ENCODE peak calls at places on chromosomes 11 and 22, in ten cellular contexts. One of them, this sample, is unnamed.

GRCh38 chr11:118415739-118416068 is 14.3 kb downstream of the ATP5MG start:
- DNase-seq in H1: no peak
- DNase-seq in stomach: peak
- DNase-seq in suprapubic skin: no peak
- DNase-seq in HepG2: no peak
- DNase-seq in K562: peak
- DNase-seq in SK-N-SH: peak
- DNase-seq in esophagus muscularis mucosa: no peak
- DNase-seq in ovary: peak
- DNase-seq in A549: peak
- DNase-seq in this sample: no peak

GRCh38 chr11:2213384-2213842 is 41.8 kb upstream of the TH start:
- DNase-seq in H1: no peak
- DNase-seq in stomach: no peak
- DNase-seq in suprapubic skin: no peak
- DNase-seq in HepG2: peak
- DNase-seq in K562: no peak
- DNase-seq in SK-N-SH: peak
- DNase-seq in esophagus muscularis mucosa: no peak
- DNase-seq in ovary: no peak
- DNase-seq in A549: no peak
- DNase-seq in this sample: no peak

GRCh38 chr22:42340695-42341383 is 70.4 kb upstream of the TCF20 start:
- DNase-seq in H1: no peak
- DNase-seq in stomach: no peak
- DNase-seq in suprapubic skin: no peak
- DNase-seq in HepG2: no peak
- DNase-seq in K562: peak
- DNase-seq in SK-N-SH: peak
- DNase-seq in esophagus muscularis mucosa: no peak
- DNase-seq in ovary: no peak
- DNase-seq in A549: no peak
- DNase-seq in this sample: no peak

GRCh38 chr22:22870577-22871398 is 16.8 kb upstream of the IGLL5 start:
- DNase-seq in H1: no peak
- DNase-seq in stomach: no peak
- DNase-seq in suprapubic skin: no peak
- DNase-seq in HepG2: no peak
- DNase-seq in K562: peak
- DNase-seq in SK-N-SH: no peak
- DNase-seq in esophagus muscularis mucosa: peak
- DNase-seq in ovary: no peak
- DNase-seq in A549: no peak
- DNase-seq in this sample: no peak

GRCh38 chr11:14927146-14927545 is 35.1 kb upstream of the CYP2R1 start:
- DNase-seq in H1: no peak
- DNase-seq in stomach: no peak
- DNase-seq in suprapubic skin: no peak
- DNase-seq in HepG2: no peak
- DNase-seq in K562: no peak
- DNase-seq in SK-N-SH: no peak
- DNase-seq in esophagus muscularis mucosa: peak
- DNase-seq in ovary: no peak
- DNase-seq in A549: no peak
- DNase-seq in this sample: no peak

GRCh38 chr11:77074626-77075221 is 8.0 kb downstream of the CAPN5 start:
- DNase-seq in H1: no peak
- DNase-seq in stomach: peak
- DNase-seq in suprapubic skin: no peak
- DNase-seq in HepG2: no peak
- DNase-seq in K562: no peak
- DNase-seq in SK-N-SH: no peak
- DNase-seq in esophagus muscularis mucosa: no peak
- DNase-seq in ovary: no peak
- DNase-seq in A549: no peak
- DNase-seq in this sample: no peak

GRCh38 chr22:49726022-49726681 is 101.5 kb downstream of the BRD1 start:
- DNase-seq in H1: no peak
- DNase-seq in stomach: no peak
- DNase-seq in suprapubic skin: no peak
- DNase-seq in HepG2: no peak
- DNase-seq in K562: no peak
- DNase-seq in SK-N-SH: no peak
- DNase-seq in esophagus muscularis mucosa: peak
- DNase-seq in ovary: no peak
- DNase-seq in A549: no peak
- DNase-seq in this sample: no peak

GRCh38 chr11:120540744-120541143 is 29.2 kb downstream of the GRIK4 start:
- DNase-seq in H1: no peak
- DNase-seq in stomach: no peak
- DNase-seq in suprapubic skin: no peak
- DNase-seq in HepG2: peak
- DNase-seq in K562: no peak
- DNase-seq in SK-N-SH: no peak
- DNase-seq in esophagus muscularis mucosa: no peak
- DNase-seq in ovary: no peak
- DNase-seq in A549: no peak
- DNase-seq in this sample: no peak

GRCh38 chr22:35306350-35306967 is 6.8 kb downstream of the TOM1 start:
- DNase-seq in H1: no peak
- DNase-seq in stomach: no peak
- DNase-seq in suprapubic skin: no peak
- DNase-seq in HepG2: no peak
- DNase-seq in K562: no peak
- DNase-seq in SK-N-SH: no peak
- DNase-seq in esophagus muscularis mucosa: no peak
- DNase-seq in ovary: no peak
- DNase-seq in A549: no peak
- DNase-seq in this sample: no peak

GRCh38 chr22:23817146-23817545 is 21.7 kb downstream of the DERL3 start:
- DNase-seq in H1: no peak
- DNase-seq in stomach: no peak
- DNase-seq in suprapubic skin: no peak
- DNase-seq in HepG2: no peak
- DNase-seq in K562: no peak
- DNase-seq in SK-N-SH: no peak
- DNase-seq in esophagus muscularis mucosa: no peak
- DNase-seq in ovary: no peak
- DNase-seq in A549: no peak
- DNase-seq in this sample: no peak

GRCh38 chr22:22820076-22820475 is 67.5 kb upstream of the IGLL5 start:
- DNase-seq in H1: no peak
- DNase-seq in stomach: no peak
- DNase-seq in suprapubic skin: no peak
- DNase-seq in HepG2: no peak
- DNase-seq in K562: no peak
- DNase-seq in SK-N-SH: no peak
- DNase-seq in esophagus muscularis mucosa: peak
- DNase-seq in ovary: no peak
- DNase-seq in A549: no peak
- DNase-seq in this sample: no peak

GRCh38 chr22:39281126-39281525 is 36.3 kb upstream of the PDGFB start:
- DNase-seq in H1: no peak
- DNase-seq in stomach: no peak
- DNase-seq in suprapubic skin: no peak
- DNase-seq in HepG2: no peak
- DNase-seq in K562: peak
- DNase-seq in SK-N-SH: no peak
- DNase-seq in esophagus muscularis mucosa: no peak
- DNase-seq in ovary: no peak
- DNase-seq in A549: no peak
- DNase-seq in this sample: no peak

GRCh38 chr22:39282642-39283311 is 36.6 kb downstream of the RPL3 start:
- DNase-seq in H1: no peak
- DNase-seq in stomach: no peak
- DNase-seq in suprapubic skin: no peak
- DNase-seq in HepG2: no peak
- DNase-seq in K562: peak
- DNase-seq in SK-N-SH: no peak
- DNase-seq in esophagus muscularis mucosa: no peak
- DNase-seq in ovary: no peak
- DNase-seq in A549: no peak
- DNase-seq in this sample: no peak

GRCh38 chr22:39284142-39284980 is 35.1 kb downstream of the RPL3 start:
- DNase-seq in H1: no peak
- DNase-seq in stomach: no peak
- DNase-seq in suprapubic skin: no peak
- DNase-seq in HepG2: peak
- DNase-seq in K562: no peak
- DNase-seq in SK-N-SH: no peak
- DNase-seq in esophagus muscularis mucosa: no peak
- DNase-seq in ovary: no peak
- DNase-seq in A549: no peak
- DNase-seq in this sample: no peak

GRCh38 chr22:39284983-39285382 is 34.4 kb downstream of the RPL3 start:
- DNase-seq in H1: no peak
- DNase-seq in stomach: no peak
- DNase-seq in suprapubic skin: no peak
- DNase-seq in HepG2: no peak
- DNase-seq in K562: no peak
- DNase-seq in SK-N-SH: no peak
- DNase-seq in esophagus muscularis mucosa: no peak
- DNase-seq in ovary: no peak
- DNase-seq in A549: no peak
- DNase-seq in this sample: no peak

GRCh38 chr22:39283312-39284141 is 35.9 kb downstream of the RPL3 start:
- DNase-seq in H1: no peak
- DNase-seq in stomach: peak
- DNase-seq in suprapubic skin: no peak
- DNase-seq in HepG2: peak
- DNase-seq in K562: peak
- DNase-seq in SK-N-SH: peak
- DNase-seq in esophagus muscularis mucosa: no peak
- DNase-seq in ovary: no peak
- DNase-seq in A549: no peak
- DNase-seq in this sample: peak
- TF ChIP-seq EP300 in H1: no peak
- TF ChIP-seq EP300 in stomach: no peak
- TF ChIP-seq EP300 in suprapubic skin: no peak
- TF ChIP-seq EP300 in HepG2: no peak
- TF ChIP-seq EP300 in K562: peak
- TF ChIP-seq EP300 in SK-N-SH: no peak
- TF ChIP-seq EP300 in esophagus muscularis mucosa: no peak
- TF ChIP-seq EP300 in ovary: no peak
- TF ChIP-seq EP300 in A549: no peak
- TF ChIP-seq EP300 in this sample: peak

GRCh38 chr11:64804346-64805210 is 1.6 kb upstream of the MAP4K2 start:
- DNase-seq in H1: no peak
- DNase-seq in stomach: no peak
- DNase-seq in suprapubic skin: no peak
- DNase-seq in HepG2: no peak
- DNase-seq in K562: no peak
- DNase-seq in SK-N-SH: no peak
- DNase-seq in esophagus muscularis mucosa: no peak
- DNase-seq in ovary: no peak
- DNase-seq in A549: no peak
- DNase-seq in this sample: no peak

GRCh38 chr11:64803846-64804345 is 882 bp upstream of the MAP4K2 start:
- DNase-seq in H1: no peak
- DNase-seq in stomach: no peak
- DNase-seq in suprapubic skin: no peak
- DNase-seq in HepG2: no peak
- DNase-seq in K562: no peak
- DNase-seq in SK-N-SH: no peak
- DNase-seq in esophagus muscularis mucosa: no peak
- DNase-seq in ovary: no peak
- DNase-seq in A549: no peak
- DNase-seq in this sample: no peak

GRCh38 chr11:64802370-64803162 is 448 bp downstream of the MAP4K2 start:
- DNase-seq in H1: no peak
- DNase-seq in stomach: no peak
- DNase-seq in suprapubic skin: no peak
- DNase-seq in HepG2: no peak
- DNase-seq in K562: no peak
- DNase-seq in SK-N-SH: peak
- DNase-seq in esophagus muscularis mucosa: no peak
- DNase-seq in ovary: no peak
- DNase-seq in A549: no peak
- DNase-seq in this sample: no peak

GRCh38 chr11:64803163-64803845 is at the start of gene MAP4K2:
- DNase-seq in H1: no peak
- DNase-seq in stomach: peak
- DNase-seq in suprapubic skin: peak
- DNase-seq in HepG2: peak
- DNase-seq in K562: peak
- DNase-seq in SK-N-SH: peak
- DNase-seq in esophagus muscularis mucosa: peak
- DNase-seq in ovary: peak
- DNase-seq in A549: peak
- DNase-seq in this sample: peak

GRCh38 chr11:64805481-64805880 is 2.5 kb upstream of the MAP4K2 start:
- DNase-seq in H1: no peak
- DNase-seq in stomach: no peak
- DNase-seq in suprapubic skin: no peak
- DNase-seq in HepG2: no peak
- DNase-seq in K562: no peak
- DNase-seq in SK-N-SH: no peak
- DNase-seq in esophagus muscularis mucosa: no peak
- DNase-seq in ovary: no peak
- DNase-seq in A549: no peak
- DNase-seq in this sample: no peak
- TF ChIP-seq EP300 in H1: no peak
- TF ChIP-seq EP300 in stomach: no peak
- TF ChIP-seq EP300 in suprapubic skin: no peak
- TF ChIP-seq EP300 in HepG2: no peak
- TF ChIP-seq EP300 in K562: no peak
- TF ChIP-seq EP300 in SK-N-SH: no peak
- TF ChIP-seq EP300 in esophagus muscularis mucosa: no peak
- TF ChIP-seq EP300 in ovary: no peak
- TF ChIP-seq EP300 in A549: no peak
- TF ChIP-seq EP300 in this sample: no peak

DNA sequence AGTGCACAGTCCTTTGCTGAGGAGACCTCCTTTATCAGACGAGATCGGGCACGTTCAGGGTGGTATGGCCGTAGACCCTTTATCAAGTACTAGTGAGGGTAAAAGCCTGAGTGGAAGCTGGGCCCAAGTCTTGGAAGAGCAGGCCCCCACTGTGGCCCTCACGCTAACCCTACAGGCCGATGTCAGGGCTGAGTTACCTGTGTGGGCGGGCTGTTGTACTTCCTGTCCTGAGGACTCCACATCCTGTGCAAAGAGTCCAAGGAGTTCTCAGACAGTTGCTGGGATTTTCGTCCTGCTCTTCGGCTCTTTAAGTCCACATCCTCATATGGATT is 34.9 kb downstream of the RPL27A start:
- DNase-seq in H1: no peak
- DNase-seq in stomach: no peak
- DNase-seq in suprapubic skin: no peak
- DNase-seq in HepG2: no peak
- DNase-seq in K562: peak
- DNase-seq in SK-N-SH: no peak
- DNase-seq in esophagus muscularis mucosa: no peak
- DNase-seq in ovary: no peak
- DNase-seq in A549: no peak
- DNase-seq in this sample: no peak
- TF ChIP-seq EP300 in H1: no peak
- TF ChIP-seq EP300 in stomach: no peak
- TF ChIP-seq EP300 in suprapubic skin: no peak
- TF ChIP-seq EP300 in HepG2: no peak
- TF ChIP-seq EP300 in K562: no peak
- TF ChIP-seq EP300 in SK-N-SH: no peak
- TF ChIP-seq EP300 in esophagus muscularis mucosa: no peak
- TF ChIP-seq EP300 in ovary: no peak
- TF ChIP-seq EP300 in A549: no peak
- TF ChIP-seq EP300 in this sample: no peak

GRCh38 chr11:131614514-131615085 is 244.2 kb downstream of the NTM start:
- DNase-seq in H1: no peak
- DNase-seq in stomach: no peak
- DNase-seq in suprapubic skin: no peak
- DNase-seq in HepG2: no peak
- DNase-seq in K562: no peak
- DNase-seq in SK-N-SH: no peak
- DNase-seq in esophagus muscularis mucosa: no peak
- DNase-seq in ovary: no peak
- DNase-seq in A549: no peak
- DNase-seq in this sample: no peak
- TF ChIP-seq EP300 in H1: no peak
- TF ChIP-seq EP300 in stomach: no peak
- TF ChIP-seq EP300 in suprapubic skin: no peak
- TF ChIP-seq EP300 in HepG2: no peak
- TF ChIP-seq EP300 in K562: no peak
- TF ChIP-seq EP300 in SK-N-SH: no peak
- TF ChIP-seq EP300 in esophagus muscularis mucosa: no peak
- TF ChIP-seq EP300 in ovary: no peak
- TF ChIP-seq EP300 in A549: no peak
- TF ChIP-seq EP300 in this sample: no peak